ENCODE peak calls at places on chromosomes 3 and 15, in nine cellular contexts. U is fibroblast of lung, T is fibroblast of mammary gland, G is tibial nerve, B is H9, K is esophagus squamous epithelium, C is cardiac muscle cell, A is fibroblast of pulmonary artery, Z is WTC11. F is an unnamed sample.

GRCh38 chr3:193874997-193875593 is 260.9 kb upstream of the HES1 start:
- DNase-seq in U (no peak), T (no peak), G (no peak), B (no peak), K (no peak), C (no peak), A (no peak), Z (no peak), F (no peak)

GRCh38 chr3:125006190-125006855 is 49.5 kb downstream of the HEG1 start:
- DNase-seq in U (no peak), T (no peak), G (no peak), B (no peak), K (no peak), C (no peak), A (no peak), Z (no peak), F (no peak)

GRCh38 chr3:111732248-111732879 is 126.7 kb upstream of the PHLDB2 start:
- DNase-seq in U (no peak), T (no peak), G (no peak), B (no peak), K (no peak), C (no peak), A (no peak), Z (no peak), F (no peak)

GRCh38 chr3:151156618-151157216 is 46.3 kb downstream of the GPR171 start:
- DNase-seq in U (peak), T (peak), G (peak), B (no peak), K (no peak), C (peak), A (peak), Z (peak), F (peak)

GRCh38 chr15:49847937-49848823 is 227.3 kb downstream of the DTWD1 start:
- DNase-seq in U (peak), T (peak), G (no peak), B (no peak), K (no peak), C (peak), A (peak), Z (no peak), F (peak)

GRCh38 chr3:81173514-81173913 is 587.9 kb downstream of the GBE1 start:
- DNase-seq in U (no peak), T (no peak), G (no peak), B (peak), K (no peak), C (no peak), A (peak), Z (peak), F (no peak)

GRCh38 chr3:42979044-42979962 is at the start of gene GASK1A:
- DNase-seq in U (peak), T (no peak), G (no peak), B (peak), K (no peak), C (peak), A (no peak), Z (peak), F (peak)

GRCh38 chr15:96463376-96463775 is 132.9 kb downstream of the NR2F2 start:
- DNase-seq in U (no peak), T (no peak), G (no peak), B (no peak), K (no peak), C (no peak), A (no peak), Z (no peak), F (no peak)

GRCh38 chr3:113354307-113354706 is 87.0 kb downstream of the CFAP44 start:
- DNase-seq in U (no peak), T (peak), G (no peak), B (no peak), K (no peak), C (no peak), A (peak), Z (no peak), F (peak)

GRCh38 chr3:110101361-110101760 is 764.0 kb upstream of the DPPA4 start:
- DNase-seq in U (no peak), T (no peak), G (no peak), B (no peak), K (no peak), C (no peak), A (peak), Z (no peak), F (peak)

GRCh38 chr3:53890726-53891499 is 746 bp downstream of the SELENOK start:
- DNase-seq in U (peak), T (peak), G (no peak), B (no peak), K (no peak), C (peak), A (peak), Z (no peak), F (no peak)

GRCh38 chr3:152902141-152902669 is 67.3 kb downstream of the P2RY1 start:
- DNase-seq in U (no peak), T (peak), G (no peak), B (no peak), K (no peak), C (peak), A (peak), Z (no peak), F (peak)

GRCh38 chr15:38147246-38147645 is 105.4 kb upstream of the SPRED1 start:
- DNase-seq in U (no peak), T (no peak), G (no peak), B (no peak), K (no peak), C (no peak), A (no peak), Z (no peak), F (no peak)

GRCh38 chr3:71438904-71439303 is 144.6 kb downstream of the FOXP1 start:
- DNase-seq in U (no peak), T (no peak), G (no peak), B (no peak), K (no peak), C (no peak), A (no peak), Z (no peak), F (no peak)

GRCh38 chr15:35495075-35495474 is 50.9 kb downstream of the DPH6 start:
- DNase-seq in U (no peak), T (no peak), G (no peak), B (no peak), K (no peak), C (peak), A (no peak), Z (no peak), F (no peak)

GRCh38 chr15:84772467-84772866 is 24.1 kb downstream of the ZNF592 start:
- DNase-seq in U (no peak), T (no peak), G (no peak), B (no peak), K (no peak), C (peak), A (peak), Z (no peak), F (no peak)

GRCh38 chr3:139121513-139122220 is 77.0 kb upstream of the PRR23C start:
- DNase-seq in U (peak), T (peak), G (peak), B (no peak), K (no peak), C (peak), A (peak), Z (no peak), F (peak)

GRCh38 chr3:174439621-174440349 is 419.3 kb upstream of the NAALADL2 start:
- DNase-seq in U (peak), T (peak), G (peak), B (no peak), K (no peak), C (peak), A (peak), Z (no peak), F (peak)

GRCh38 chr3:155791190-155791589 is 14.9 kb downstream of the C3orf33 start:
- DNase-seq in U (peak), T (peak), G (no peak), B (no peak), K (no peak), C (no peak), A (peak), Z (no peak), F (peak)

GRCh38 chr15:98866503-98866902 is 141.1 kb downstream of the PGPEP1L start:
- DNase-seq in U (peak), T (peak), G (no peak), B (no peak), K (no peak), C (peak), A (peak), Z (no peak), F (no peak)

GRCh38 chr3:21894459-21895083 is 143.6 kb upstream of the ZNF385D start:
- DNase-seq in U (peak), T (peak), G (peak), B (no peak), K (no peak), C (peak), A (peak), Z (no peak), F (peak)

GRCh38 chr3:141797167-141797773 is 34.1 kb downstream of the GRK7 start:
- DNase-seq in U (peak), T (peak), G (peak), B (peak), K (no peak), C (peak), A (peak), Z (peak), F (peak)

GRCh38 chr3:52104664-52105281 is 48.4 kb upstream of the DUSP7 start:
- DNase-seq in U (no peak), T (no peak), G (no peak), B (no peak), K (no peak), C (no peak), A (no peak), Z (no peak), F (no peak)

GRCh38 chr15:90820481-90820880 is 47.9 kb upstream of the FURIN start:
- DNase-seq in U (no peak), T (no peak), G (no peak), B (no peak), K (no peak), C (no peak), A (no peak), Z (no peak), F (no peak)

GRCh38 chr3:73401058-73401457 is 223.7 kb downstream of the PDZRN3 start:
- DNase-seq in U (no peak), T (peak), G (no peak), B (no peak), K (no peak), C (peak), A (peak), Z (no peak), F (peak)

GRCh38 chr15:72994778-72995177 is 57.5 kb upstream of the NEO1 start:
- DNase-seq in U (no peak), T (no peak), G (no peak), B (no peak), K (no peak), C (peak), A (no peak), Z (no peak), F (no peak)

DNA sequence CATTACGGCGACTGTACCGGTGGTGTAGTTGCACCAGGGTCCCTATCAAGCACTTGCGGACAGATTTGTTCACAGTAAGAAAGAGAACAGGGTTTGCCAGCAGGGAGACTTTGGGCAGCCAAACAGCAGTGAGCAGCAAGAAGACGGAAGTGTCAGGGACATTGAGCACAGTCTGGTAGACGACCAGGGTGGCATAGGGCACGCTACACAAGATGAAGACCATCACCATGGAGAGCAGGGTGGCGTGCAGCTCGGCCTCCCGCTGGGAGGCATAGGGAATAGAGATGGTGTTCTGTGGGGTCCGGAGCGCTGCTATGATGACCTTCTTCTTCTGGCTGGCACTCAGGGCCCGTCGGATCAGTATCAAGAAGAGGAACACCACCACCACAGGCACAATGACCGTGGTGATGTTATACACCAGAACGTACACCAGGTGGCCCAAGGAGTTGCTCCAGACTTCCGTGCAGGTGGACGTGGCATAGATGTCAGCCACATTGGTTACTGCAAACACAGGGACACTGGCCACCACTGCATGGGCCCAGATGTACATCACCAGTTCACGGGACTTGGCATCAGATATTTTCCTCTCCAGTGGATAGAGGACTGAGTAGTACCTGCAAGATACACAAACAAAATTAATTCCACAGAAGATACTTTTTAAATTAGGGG is 19.1 kb upstream of the FSIP1 start:
- DNase-seq in U (no peak), T (no peak), G (no peak), B (peak), K (no peak), C (peak), A (peak), Z (peak), F (no peak)
- TF ChIP-seq CTCF in U (peak), T (peak), G (no peak), B (peak), K (peak), C (peak), A (peak), Z (peak), F (peak)

DNA sequence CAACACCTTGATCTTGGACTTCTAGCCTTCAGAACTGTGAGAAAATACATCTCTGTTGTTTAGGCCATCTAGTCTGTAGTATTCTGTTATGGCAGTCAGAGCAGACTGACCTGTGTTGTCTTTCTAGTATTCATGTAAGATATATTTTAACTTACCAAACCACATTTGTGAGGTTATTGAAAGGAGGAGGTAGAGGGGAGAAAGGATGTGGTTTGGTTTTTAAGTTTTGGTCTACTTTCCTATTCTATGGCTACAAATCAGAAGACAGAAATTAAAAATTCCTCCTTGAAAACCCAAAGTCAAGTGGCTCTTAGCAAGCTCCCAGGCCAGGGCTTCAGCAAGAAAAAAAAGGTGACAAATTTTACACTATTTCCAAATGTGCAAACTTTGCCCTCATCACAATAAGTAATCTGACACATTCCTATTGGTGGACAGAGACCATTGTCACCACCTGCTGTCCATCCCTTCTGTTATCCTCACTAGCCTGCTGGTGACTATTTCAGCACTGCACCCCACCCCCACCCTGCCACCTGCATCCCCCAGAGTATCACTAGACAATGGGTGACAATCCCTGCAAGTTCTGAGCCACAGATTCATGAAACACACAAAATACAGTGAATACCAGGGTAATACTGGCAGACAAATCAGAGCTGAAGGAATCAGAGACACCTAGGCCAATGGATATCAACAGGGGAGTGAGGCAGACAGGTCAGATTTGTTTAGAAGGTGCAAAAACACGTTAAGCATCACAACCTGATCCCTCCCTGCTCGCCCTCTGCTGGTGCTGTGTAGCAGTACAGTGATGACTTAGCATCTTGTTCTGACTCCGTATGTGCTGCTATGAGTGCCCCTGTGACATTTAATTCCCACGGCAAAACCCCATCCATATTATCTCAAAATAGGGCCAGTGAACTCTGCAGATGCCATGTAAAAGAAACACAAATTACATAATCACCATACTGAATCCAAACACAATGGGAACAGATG is 79.0 kb upstream of the DCLK3 start:
- DNase-seq in U (peak), T (peak), G (no peak), B (peak), K (no peak), C (peak), A (peak), Z (peak), F (peak)
- TF ChIP-seq CTCF in U (peak), T (peak), G (no peak), B (peak), K (peak), C (peak), A (peak), Z (peak), F (peak)

DNA sequence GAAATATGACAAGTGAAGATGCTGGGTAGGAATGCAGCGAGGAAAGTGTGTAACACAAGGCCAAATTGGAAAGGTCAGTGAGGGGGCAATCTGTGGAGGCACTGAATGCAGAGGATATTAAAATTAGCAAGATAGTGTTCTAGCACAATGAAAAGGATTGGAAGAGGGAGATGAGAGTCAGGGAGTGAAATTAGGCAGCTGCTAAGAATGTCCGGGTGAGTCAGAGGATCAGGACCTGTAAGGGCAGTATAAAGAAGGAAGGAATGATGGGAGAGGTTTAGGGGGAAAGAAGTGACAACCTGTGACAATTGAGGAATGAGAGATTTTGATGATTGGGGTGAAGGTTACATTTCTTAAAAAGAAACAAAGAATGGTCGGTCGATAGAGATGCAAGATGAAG is 103.5 kb downstream of the UBE3A start:
- DNase-seq in U (no peak), T (no peak), G (no peak), B (no peak), K (no peak), C (no peak), A (no peak), Z (no peak), F (no peak)
- TF ChIP-seq CTCF in U (no peak), T (no peak), G (no peak), B (no peak), K (no peak), C (no peak), A (no peak), Z (no peak), F (no peak)

DNA sequence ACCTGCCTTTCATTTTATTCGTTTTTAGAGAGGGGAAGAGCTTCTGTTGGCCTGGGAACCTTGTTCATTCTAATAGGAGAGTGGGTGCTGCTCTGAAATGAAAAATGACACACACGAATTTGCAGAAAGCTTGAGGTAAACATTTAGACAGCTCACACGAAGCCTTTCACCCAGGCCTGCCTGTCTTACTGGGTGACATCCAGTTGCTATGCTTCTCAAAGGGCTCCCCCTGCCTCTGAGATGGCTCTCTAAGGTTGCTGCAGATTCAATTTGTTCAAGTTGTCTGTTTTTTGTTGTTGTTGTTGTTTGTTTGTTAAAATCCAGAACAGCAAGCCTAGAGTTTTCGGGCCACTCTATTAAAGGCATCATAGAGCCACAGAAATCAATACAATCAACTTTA is 18.1 kb downstream of the PEX5L start:
- DNase-seq in U (no peak), T (no peak), G (no peak), B (peak), K (no peak), C (no peak), A (no peak), Z (no peak), F (no peak)
- TF ChIP-seq CTCF in U (no peak), T (no peak), G (no peak), B (peak), K (no peak), C (no peak), A (no peak), Z (no peak), F (no peak)

GRCh38 chr3:25592510-25592968 is 72.2 kb downstream of the TOP2B start:
- DNase-seq in U (peak), T (peak), G (peak), B (no peak), K (no peak), C (peak), A (peak), Z (peak), F (peak)
- TF ChIP-seq CTCF in U (peak), T (peak), G (peak), B (peak), K (no peak), C (peak), A (peak), Z (no peak), F (peak)

GRCh38 chr3:11155341-11156025 is 1.2 kb downstream of the HRH1 start:
- DNase-seq in U (peak), T (peak), G (peak), B (peak), K (no peak), C (peak), A (peak), Z (peak), F (peak)
- TF ChIP-seq CTCF in U (peak), T (peak), G (peak), B (peak), K (peak), C (peak), A (peak), Z (no peak), F (peak)

GRCh38 chr3:132256984-132257383 is 60.2 kb upstream of the ACP3 start:
- DNase-seq in U (peak), T (peak), G (no peak), B (peak), K (no peak), C (peak), A (peak), Z (peak), F (peak)
- TF ChIP-seq CTCF in U (peak), T (peak), G (peak), B (peak), K (peak), C (peak), A (peak), Z (no peak), F (peak)